ENCODE peak calls at places on chromosome 14, in seven cellular contexts. V, N, S, C, X, B and E are unnamed samples.

GRCh38 chr14:60064491-60065072 is 27.1 kb upstream of the PCNX4 start:
- DNase-seq in V (no peak), N (peak), S (no peak), C (no peak), X (no peak), B (peak), E (peak)

GRCh38 chr14:100164808-100165207 is 5.4 kb upstream of the DEGS2 start:
- DNase-seq in V (no peak), N (no peak), S (no peak), C (no peak), X (no peak), B (no peak), E (no peak)

GRCh38 chr14:29054119-29054518 is 287.5 kb downstream of the FOXG1 start:
- DNase-seq in V (no peak), N (no peak), S (no peak), C (no peak), X (no peak), B (no peak), E (no peak)

GRCh38 chr14:52950410-52950897 is 396 bp downstream of the FERMT2 start:
- DNase-seq in V (peak), N (no peak), S (no peak), C (peak), X (peak), B (peak), E (peak)

GRCh38 chr14:39102265-39102968 is 618 bp downstream of the SEC23A start:
- DNase-seq in V (peak), N (peak), S (no peak), C (peak), X (peak), B (peak), E (peak)

GRCh38 chr14:31096255-31096654 is 70.1 kb upstream of the STRN3 start:
- DNase-seq in V (no peak), N (peak), S (no peak), C (peak), X (no peak), B (no peak), E (no peak)

GRCh38 chr14:59321184-59321952 is 132.9 kb downstream of the DAAM1 start:
- DNase-seq in V (no peak), N (peak), S (no peak), C (peak), X (no peak), B (peak), E (no peak)

GRCh38 chr14:106276326-106277267 is 750.2 kb downstream of the TMEM121 start:
- DNase-seq in V (no peak), N (no peak), S (no peak), C (no peak), X (no peak), B (no peak), E (no peak)

GRCh38 chr14:33699300-33699699 is 251.6 kb downstream of the EGLN3 start:
- DNase-seq in V (no peak), N (no peak), S (no peak), C (no peak), X (no peak), B (no peak), E (no peak)

GRCh38 chr14:79598339-79598738 is 613.0 kb downstream of the DIO2 start:
- DNase-seq in V (no peak), N (peak), S (no peak), C (peak), X (no peak), B (peak), E (no peak)

GRCh38 chr14:95314609-95315008 is 5.1 kb downstream of the CLMN start:
- DNase-seq in V (no peak), N (peak), S (peak), C (no peak), X (peak), B (peak), E (no peak)

GRCh38 chr14:68307769-68308168 is 485.1 kb downstream of the ZFP36L1 start:
- DNase-seq in V (no peak), N (no peak), S (no peak), C (no peak), X (no peak), B (peak), E (no peak)

GRCh38 chr14:106691601-106692291 is 1165.4 kb downstream of the TMEM121 start:
- DNase-seq in V (no peak), N (no peak), S (no peak), C (no peak), X (peak), B (no peak), E (no peak)

GRCh38 chr14:84458881-84459280 is 1071.1 kb upstream of the FLRT2 start:
- DNase-seq in V (no peak), N (no peak), S (no peak), C (no peak), X (no peak), B (no peak), E (no peak)

GRCh38 chr14:33934043-33934750 is 16.7 kb downstream of the EGLN3 start:
- DNase-seq in V (no peak), N (no peak), S (no peak), C (no peak), X (no peak), B (no peak), E (no peak)

GRCh38 chr14:50875359-50876090 is 3.7 kb downstream of the ABHD12B start:
- DNase-seq in V (no peak), N (peak), S (no peak), C (peak), X (no peak), B (peak), E (no peak)

GRCh38 chr14:64845878-64846277 is 33.8 kb downstream of the SPTB start:
- DNase-seq in V (no peak), N (peak), S (peak), C (peak), X (no peak), B (peak), E (no peak)

GRCh38 chr14:96359959-96360358 is 3.2 kb downstream of the ATG2B start:
- DNase-seq in V (no peak), N (no peak), S (no peak), C (no peak), X (no peak), B (no peak), E (peak)

GRCh38 chr14:101066826-101067508 is 163.4 kb upstream of the RTL1 start:
- DNase-seq in V (no peak), N (no peak), S (no peak), C (no peak), X (peak), B (no peak), E (no peak)

GRCh38 chr14:77409131-77409533 is 14.2 kb downstream of the NOXRED1 start:
- DNase-seq in V (no peak), N (peak), S (no peak), C (no peak), X (peak), B (peak), E (peak)

GRCh38 chr14:63650336-63650952 is 8.8 kb upstream of the WDR89 start:
- DNase-seq in V (peak), N (no peak), S (no peak), C (no peak), X (no peak), B (no peak), E (no peak)

GRCh38 chr14:55780156-55780946 is 200.3 kb downstream of the KTN1 start:
- DNase-seq in V (peak), N (peak), S (peak), C (peak), X (no peak), B (peak), E (peak)

GRCh38 chr14:84591827-84592540 is 938.0 kb upstream of the FLRT2 start:
- DNase-seq in V (peak), N (no peak), S (no peak), C (no peak), X (no peak), B (no peak), E (no peak)

GRCh38 chr14:101248840-101249675 is 312.2 kb upstream of the DIO3 start:
- DNase-seq in V (no peak), N (no peak), S (no peak), C (no peak), X (no peak), B (no peak), E (no peak)

DNA sequence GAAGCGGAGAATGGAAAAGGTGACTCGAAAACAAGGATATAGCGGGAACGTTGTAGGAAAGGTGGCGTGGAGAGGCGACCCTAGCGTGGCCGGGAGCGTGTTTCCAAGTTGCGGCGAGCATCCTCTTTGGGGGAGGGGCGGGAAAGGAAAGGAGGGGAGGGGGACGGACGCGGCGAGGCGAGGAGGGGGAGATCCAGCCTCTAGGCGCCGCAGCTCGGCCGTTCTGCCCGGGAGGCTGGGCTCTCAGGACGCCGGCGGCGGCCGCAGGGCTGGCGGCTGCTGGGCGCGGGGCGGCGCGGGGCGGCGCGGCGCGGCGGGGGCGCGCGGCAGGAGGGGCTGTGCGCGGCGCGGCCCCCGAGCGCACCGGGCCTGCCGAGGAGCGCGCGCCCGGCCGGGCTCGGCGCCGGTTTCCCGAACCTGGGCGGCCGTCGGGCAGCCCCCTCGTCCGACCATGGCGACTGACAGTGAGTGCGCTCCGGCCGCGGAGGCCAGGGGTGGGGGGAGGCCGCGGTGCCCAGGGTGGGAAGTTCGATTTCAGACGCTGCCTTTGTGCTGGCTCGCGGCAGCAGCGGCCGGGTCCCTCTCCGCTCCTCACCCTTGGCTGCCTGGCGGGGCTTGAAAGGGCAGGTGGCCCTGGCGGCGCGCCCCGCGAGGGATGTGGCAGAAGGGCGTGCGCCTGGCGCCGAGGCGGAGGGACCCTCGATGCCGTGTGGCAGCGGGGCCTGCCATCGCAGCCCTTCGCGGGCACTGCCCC is 50.3 kb downstream of the SNAPC1 start:
- DNase-seq in V (no peak), N (peak), S (no peak), C (no peak), X (no peak), B (no peak), E (no peak)
- H3K4me3 ChIP-seq in V (peak), N (peak), S (peak), C (peak), X (peak), B (peak), E (no peak)

DNA sequence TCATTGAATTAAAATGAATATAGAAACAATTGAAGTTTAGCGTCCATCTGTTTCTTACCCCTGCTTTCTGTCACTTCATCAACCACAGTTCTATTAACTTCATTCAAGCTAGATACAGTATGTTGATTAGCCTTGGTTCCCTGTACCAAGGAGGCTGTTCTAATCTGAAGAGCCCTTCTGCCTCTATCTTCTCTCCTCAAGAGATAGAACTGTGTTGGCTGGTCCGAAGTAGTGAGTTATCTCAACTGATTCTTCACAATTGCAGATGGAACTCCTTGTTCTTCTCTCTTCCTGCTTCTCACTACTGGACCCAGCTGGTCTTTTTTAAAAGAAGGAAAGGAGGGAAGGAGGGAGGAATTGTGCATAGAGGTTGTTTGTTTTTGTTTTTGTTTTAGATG is 82.1 kb upstream of the TRAF3 start:
- DNase-seq in V (no peak), N (no peak), S (no peak), C (no peak), X (no peak), B (no peak), E (peak)
- H3K4me3 ChIP-seq in V (no peak), N (no peak), S (no peak), C (no peak), X (no peak), B (no peak), E (no peak)

DNA sequence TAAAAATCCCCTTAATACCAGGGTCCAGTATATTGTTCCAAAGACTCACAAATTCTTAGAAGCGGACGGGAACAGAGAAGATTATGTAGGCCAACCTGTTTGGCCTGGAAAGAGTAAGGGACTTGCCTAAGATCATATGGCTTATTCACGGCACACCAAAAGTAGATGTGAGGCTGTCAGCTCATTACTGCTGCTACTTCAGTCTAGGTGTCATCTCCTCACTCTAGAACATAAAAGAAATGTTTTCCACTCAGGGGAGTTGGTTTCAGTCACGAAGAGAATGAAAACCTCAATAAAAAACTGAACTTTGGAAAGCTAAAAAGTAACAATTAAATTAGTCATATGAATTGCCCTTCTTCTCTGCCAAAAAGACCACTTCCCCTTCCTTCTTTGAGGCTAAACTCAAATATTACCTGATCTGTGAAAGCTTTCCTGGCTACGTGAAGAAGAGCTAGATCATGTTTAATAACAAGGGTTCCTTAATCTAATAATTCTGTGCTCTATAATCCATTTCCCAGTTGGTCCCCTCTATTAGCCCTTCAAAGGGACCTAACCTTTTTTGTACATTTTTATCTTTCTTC is 710 bp upstream of the CEP128 start:
- DNase-seq in V (no peak), N (no peak), S (no peak), C (no peak), X (no peak), B (no peak), E (no peak)
- H3K4me3 ChIP-seq in V (peak), N (peak), S (peak), C (peak), X (peak), B (peak), E (no peak)

GRCh38 chr14:91205449-91205848 is 39.1 kb downstream of the GPR68 start:
- DNase-seq in V (no peak), N (no peak), S (no peak), C (no peak), X (no peak), B (no peak), E (no peak)
- H3K4me3 ChIP-seq in V (no peak), N (no peak), S (no peak), C (no peak), X (no peak), B (no peak), E (no peak)

DNA sequence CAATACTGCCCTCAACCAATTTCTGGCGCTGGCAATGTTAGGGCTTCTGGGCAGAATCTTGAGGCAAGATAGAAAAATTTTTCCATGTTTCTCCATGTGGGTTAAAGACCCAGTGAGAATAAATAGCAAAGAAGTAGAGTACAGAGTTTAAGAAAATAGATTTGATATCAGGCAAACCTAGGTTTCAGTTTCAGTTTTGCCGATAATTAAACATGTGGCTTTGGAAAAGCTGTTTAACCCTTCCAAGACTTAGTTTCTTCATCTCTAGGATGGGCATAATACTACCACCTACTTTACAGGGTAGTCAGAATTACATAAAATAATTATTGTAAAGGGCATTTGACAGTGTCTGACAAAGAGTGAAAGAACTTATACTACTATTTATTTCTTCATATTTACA is 360.4 kb downstream of the PCNX1 start:
- DNase-seq in V (no peak), N (no peak), S (no peak), C (no peak), X (no peak), B (peak), E (peak)
- H3K4me3 ChIP-seq in V (no peak), N (no peak), S (peak), C (no peak), X (no peak), B (no peak), E (no peak)

GRCh38 chr14:20611277-20611676 is 20.1 kb upstream of the RNASE12 start:
- DNase-seq in V (no peak), N (no peak), S (no peak), C (no peak), X (no peak), B (no peak), E (no peak)
- H3K4me3 ChIP-seq in V (no peak), N (no peak), S (no peak), C (no peak), X (no peak), B (no peak), E (no peak)